ENCODE peak calls at places on chromosome 20, in five cellular contexts. W is tibial nerve, R is HFFc6, L is NCI-H2029 treated with DMSO at 0.1 percent for 48 hours, T is HTR-8/SVneo. D is an unnamed sample.

GRCh38 chr20:33727115-33727479 is 4.7 kb upstream of the ZNF341 start:
- DNase-seq in W (no peak), R (no peak), L (no peak), T (no peak), D (no peak)

GRCh38 chr20:4192378-4193048 is 177.2 kb upstream of the RNF24 start:
- DNase-seq in W (no peak), R (no peak), L (no peak), T (no peak), D (no peak)

GRCh38 chr20:31542201-31542842 is 28.1 kb downstream of the HM13 start:
- DNase-seq in W (no peak), R (peak), L (no peak), T (peak), D (no peak)

GRCh38 chr20:37369846-37370245 is 23.9 kb downstream of the SRC start:
- DNase-seq in W (no peak), R (no peak), L (no peak), T (no peak), D (no peak)

GRCh38 chr20:58306421-58307261 is 2.9 kb upstream of the RAB22A start:
- DNase-seq in W (peak), R (no peak), L (no peak), T (peak), D (peak)

GRCh38 chr20:8145246-8145639 is 13.2 kb downstream of the PLCB1 start:
- DNase-seq in W (no peak), R (no peak), L (no peak), T (no peak), D (no peak)

GRCh38 chr20:16147221-16147620 is 426.0 kb downstream of the KIF16B start:
- DNase-seq in W (no peak), R (no peak), L (no peak), T (no peak), D (no peak)

GRCh38 chr20:32234135-32234808 is 26.6 kb downstream of the POFUT1 start:
- DNase-seq in W (no peak), R (no peak), L (no peak), T (no peak), D (no peak)